ENCODE peak calls at places on chromosome 15, in five cellular contexts. T is tibial nerve, Q is esophagus squamous epithelium, J is left lung, Z is HL-60. D is an unnamed sample.

GRCh38 chr15:98276018-98276417 is 315.5 kb downstream of the ARRDC4 start:
- DNase-seq in Q (no peak), J (no peak), T (no peak), Z (no peak), D (no peak)

GRCh38 chr15:99211926-99212325 is 37.5 kb downstream of the TTC23 start:
- DNase-seq in J (no peak), Z (no peak), Q (no peak), T (no peak), D (no peak)

GRCh38 chr15:91488452-91488851 is 365.1 kb upstream of the SLCO3A1 start:
- DNase-seq in Z (no peak), Q (no peak), T (no peak), J (no peak), D (no peak)

GRCh38 chr15:101434032-101434920 is 55.2 kb downstream of the PCSK6 start:
- DNase-seq in T (no peak), Q (no peak), Z (peak; percentile 33), J (no peak), D (peak; percentile 4)

GRCh38 chr15:48730506-48730905 is 80.4 kb downstream of the CEP152 start:
- DNase-seq in Q (no peak), T (no peak), Z (no peak), J (no peak), D (no peak)

GRCh38 chr15:74817370-74817737 is 4.7 kb downstream of the LMAN1L start:
- DNase-seq in T (no peak), J (no peak), Z (peak; percentile 56), Q (no peak), D (no peak)

GRCh38 chr15:34012461-34013028 is 26.5 kb downstream of the AVEN start:
- DNase-seq in Q (no peak), T (no peak), J (no peak), Z (no peak), D (no peak)

GRCh38 chr15:49383266-49383665 is 39.8 kb upstream of the FGF7 start:
- DNase-seq in T (no peak), Q (no peak), Z (no peak), J (no peak), D (no peak)

GRCh38 chr15:60760646-60761504 is 281.9 kb upstream of the ICE2 start:
- DNase-seq in J (no peak), Z (no peak), Q (no peak), T (no peak), D (no peak)

GRCh38 chr15:78914027-78914764 is 30.6 kb downstream of the CTSH start:
- DNase-seq in Z (no peak), J (no peak), T (peak; percentile 44), Q (no peak), D (no peak)

GRCh38 chr15:61173899-61174689 is 55.0 kb downstream of the RORA start:
- DNase-seq in T (no peak), J (no peak), Z (no peak), Q (no peak), D (no peak)

GRCh38 chr15:34059476-34059875 is 20.5 kb upstream of the AVEN start:
- DNase-seq in J (no peak), Z (no peak), T (no peak), Q (no peak), D (no peak)

GRCh38 chr15:76236350-76236749 is 74.9 kb downstream of the ETFA start:
- DNase-seq in J (no peak), Q (no peak), T (no peak), Z (no peak), D (no peak)

GRCh38 chr15:77181305-77182074 is 110.6 kb upstream of the TSPAN3 start:
- DNase-seq in T (no peak), J (no peak), Z (no peak), Q (no peak), D (no peak)

GRCh38 chr15:78660584-78660983 is 19.6 kb upstream of the CHRNB4 start:
- DNase-seq in T (no peak), Z (no peak), J (no peak), Q (no peak), D (no peak)

GRCh38 chr15:27906802-27907201 is 192.3 kb downstream of the OCA2 start:
- DNase-seq in J (no peak), Q (no peak), Z (peak; percentile 20), T (no peak), D (no peak)

GRCh38 chr15:85504739-85505676 is 124.6 kb downstream of the AKAP13 start:
- DNase-seq in T (no peak), Q (no peak), Z (peak; percentile 48), J (no peak), D (peak; percentile 33)

GRCh38 chr15:62472616-62473299 is 307.7 kb upstream of the C2CD4B start:
- DNase-seq in Q (no peak), J (no peak), T (no peak), Z (no peak), D (no peak)

GRCh38 chr15:52658955-52659354 is 20.2 kb downstream of the ATOSA start:
- DNase-seq in Q (no peak), Z (no peak), J (no peak), T (no peak), D (no peak)
- H3K27me3 ChIP-seq in Q (no peaks in the 10 kb centered on the region), Z (no peaks in the 10 kb centered on the region), J (no peaks in the 10 kb centered on the region), T (no peaks in the 10 kb centered on the region), D (no peaks in the 10 kb centered on the region)

GRCh38 chr15:51878446-51879386 is 49.3 kb downstream of the TMOD3 start:
- DNase-seq in J (no peak), Q (no peak), Z (no peak), T (no peak), D (no peak)

GRCh38 chr15:51883436-51883835 is 54.0 kb downstream of the TMOD3 start:
- DNase-seq in J (no peak), Q (no peak), Z (no peak), T (no peak), D (no peak)

GRCh38 chr15:51876169-51876568 is 46.7 kb downstream of the TMOD3 start:
- DNase-seq in J (no peak), Z (no peak), T (no peak), Q (no peak), D (no peak)

GRCh38 chr15:51884041-51884440 is 54.6 kb downstream of the TMOD3 start:
- DNase-seq in T (no peak), Z (no peak), J (no peak), Q (no peak), D (no peak)

DNA sequence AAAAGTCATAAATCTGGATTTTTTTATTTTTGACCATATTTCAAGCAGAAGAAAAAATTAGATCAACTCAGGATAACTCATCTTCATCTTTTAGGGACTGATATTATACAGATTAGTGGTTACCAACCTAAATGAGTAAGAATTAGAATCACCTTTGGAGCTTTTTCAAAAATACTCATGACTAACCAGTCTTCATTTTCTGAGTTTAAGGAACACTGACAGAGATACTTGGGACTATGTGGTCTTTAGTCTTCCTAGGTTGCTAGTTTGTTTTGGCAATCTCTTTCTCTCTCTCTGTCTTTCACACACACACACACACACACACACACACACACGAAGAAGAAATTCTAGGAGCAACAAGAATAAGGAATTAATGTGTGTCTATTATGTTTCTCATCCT is 50.1 kb downstream of the TMOD3 start:
- DNase-seq in J (no peak), T (no peak), Q (no peak), Z (no peak), D (no peak)
- H3K27ac ChIP-seq in J (peak overlapping the region; percentile 67), T (no peak overlapping the region), Q (no peak overlapping the region), Z (no peak overlapping the region), D (no peak overlapping the region)

GRCh38 chr15:52806284-52806655 is 16.1 kb upstream of the ONECUT1 start:
- DNase-seq in T (no peak), Q (no peak), J (no peak), Z (no peak), D (no peak)
- H3K27me3 ChIP-seq in T (no peaks in the 10 kb centered on the region), Q (peaks cover 11% of the 10 kb centered on the region), J (peaks cover 81% of the 10 kb centered on the region), Z (peaks cover 66% of the 10 kb centered on the region), D (peaks cover 64% of the 10 kb centered on the region)

GRCh38 chr15:40328176-40328575 is 4.7 kb downstream of the INAFM2 start:
- DNase-seq in Q (no peak), Z (no peak), T (no peak), J (no peak), D (no peak)

GRCh38 chr15:40325700-40326099 is 2.2 kb downstream of the INAFM2 start:
- DNase-seq in J (no peak), Q (no peak), T (no peak), Z (no peak), D (no peak)

GRCh38 chr15:40325188-40325587 is 1.7 kb downstream of the INAFM2 start:
- DNase-seq in Q (no peak), T (no peak), Z (no peak), J (no peak), D (no peak)

GRCh38 chr15:40328711-40329240 is 5.3 kb downstream of the INAFM2 start:
- DNase-seq in T (no peak), Z (no peak), J (no peak), Q (no peak), D (no peak)

GRCh38 chr15:40327338-40327917 is 3.9 kb downstream of the INAFM2 start:
- DNase-seq in J (no peak), Q (no peak), Z (no peak), T (no peak), D (no peak)
- H3K27ac ChIP-seq in J (no peak overlapping the region), Q (no peak overlapping the region), Z (no peak overlapping the region), T (no peak overlapping the region), D (no peak overlapping the region)

GRCh38 chr15:88702983-88703382 is 64.2 kb downstream of the ISG20 start:
- DNase-seq in T (no peak), Z (no peak), J (no peak), Q (no peak), D (no peak)

GRCh38 chr15:88701561-88702095 is 62.8 kb downstream of the ISG20 start:
- DNase-seq in J (no peak), Q (no peak), T (no peak), Z (peak; percentile 4), D (no peak)

GRCh38 chr15:88703533-88703932 is 64.7 kb downstream of the ISG20 start:
- DNase-seq in Z (no peak), T (no peak), Q (no peak), J (no peak), D (no peak)

GRCh38 chr15:88699861-88700260 is 61.0 kb downstream of the ISG20 start:
- DNase-seq in J (no peak), Z (no peak), Q (no peak), T (no peak), D (no peak)

GRCh38 chr15:88700716-88701115 is 61.9 kb downstream of the ISG20 start:
- DNase-seq in Q (no peak), Z (no peak), T (no peak), J (no peak), D (no peak)
- H3K27me3 ChIP-seq in Q (no peaks in the 10 kb centered on the region), Z (peaks cover 23% of the 10 kb centered on the region), T (no peaks in the 10 kb centered on the region), J (peaks cover 2% of the 10 kb centered on the region), D (no peaks in the 10 kb centered on the region)

GRCh38 chr15:45136378-45136764 is 6.6 kb downstream of the DUOX1 start:
- DNase-seq in J (no peak), Z (no peak), Q (no peak), T (no peak), D (no peak)

GRCh38 chr15:45134682-45135604 is 5.1 kb downstream of the DUOX1 start:
- DNase-seq in Z (no peak), T (no peak), J (no peak), Q (no peak), D (no peak)

GRCh38 chr15:45133561-45133920 is 3.7 kb downstream of the DUOX1 start:
- DNase-seq in J (no peak), T (no peak), Z (no peak), Q (no peak), D (no peak)

GRCh38 chr15:45132844-45133560 is 3.2 kb downstream of the DUOX1 start:
- DNase-seq in Z (no peak), J (no peak), T (no peak), Q (no peak), D (no peak)

GRCh38 chr15:45134046-45134445 is 4.3 kb downstream of the DUOX1 start:
- DNase-seq in Q (no peak), J (no peak), Z (no peak), T (no peak), D (no peak)
- H3K27ac ChIP-seq in Q (no peak overlapping the region), J (no peak overlapping the region), Z (no peak overlapping the region), T (no peak overlapping the region), D (no peak overlapping the region)

D was measured in CD8-positive, alpha-beta T cell.